ENCODE peak calls at places on chromosome X, in four cellular contexts. Z is fibroblast of lung, U is astrocyte, N is IMR-90. P is an unnamed sample.
A peak's percentile ranks its signal among the peaks of the same experiment; 100 is the strongest.

GRCh38 chrX:72713130-72713529 is 976 bp downstream of the PHKA1 start:
- DNase-seq in U (no peak), Z (peak; percentile 15), N (no peak), P (no peak)

GRCh38 chrX:39782276-39782675 is 315.5 kb downstream of the BCOR start:
- DNase-seq in N (no peak), Z (no peak), U (no peak), P (no peak)

GRCh38 chrX:137926090-137926489 is 360.2 kb downstream of the ZIC3 start:
- DNase-seq in N (no peak), U (no peak), Z (no peak), P (no peak)

GRCh38 chrX:10230222-10230621 is 73.4 kb downstream of the CLCN4 start:
- DNase-seq in U (no peak), Z (no peak), N (no peak), P (no peak)

GRCh38 chrX:311156-312129 is 7.2 kb downstream of the GTPBP6 start:
- DNase-seq in Z (no peak), N (no peak), U (no peak), P (peak; percentile 77)

GRCh38 chrX:107721318-107721717 is 54.3 kb downstream of the TSC22D3 start:
- DNase-seq in Z (no peak), U (no peak), N (no peak), P (no peak)

GRCh38 chrX:46941341-46941740 is 29.1 kb downstream of the JADE3 start:
- DNase-seq in Z (no peak), U (peak; percentile 72), N (no peak), P (no peak)

GRCh38 chrX:123920065-123920785 is 41.3 kb upstream of the STAG2 start:
- DNase-seq in N (peak; percentile 84), Z (peak; percentile 71), U (peak; percentile 91), P (peak; percentile 90)

GRCh38 chrX:148741441-148741840 is 241.0 kb downstream of the AFF2 start:
- DNase-seq in U (no peak), Z (no peak), N (no peak), P (no peak)

GRCh38 chrX:15349046-15349445 is 13.7 kb upstream of the PIGA start:
- DNase-seq in U (peak; percentile 32), N (peak; percentile 73), Z (peak; percentile 78), P (no peak)

GRCh38 chrX:31123335-31123734 is 51.5 kb upstream of the FTHL17 start:
- DNase-seq in Z (no peak), N (no peak), U (no peak), P (no peak)

GRCh38 chrX:129690435-129690834 is 35.7 kb upstream of the APLN start:
- DNase-seq in U (peak; percentile 18), Z (peak; percentile 75), N (peak; percentile 12), P (no peak)

DNA sequence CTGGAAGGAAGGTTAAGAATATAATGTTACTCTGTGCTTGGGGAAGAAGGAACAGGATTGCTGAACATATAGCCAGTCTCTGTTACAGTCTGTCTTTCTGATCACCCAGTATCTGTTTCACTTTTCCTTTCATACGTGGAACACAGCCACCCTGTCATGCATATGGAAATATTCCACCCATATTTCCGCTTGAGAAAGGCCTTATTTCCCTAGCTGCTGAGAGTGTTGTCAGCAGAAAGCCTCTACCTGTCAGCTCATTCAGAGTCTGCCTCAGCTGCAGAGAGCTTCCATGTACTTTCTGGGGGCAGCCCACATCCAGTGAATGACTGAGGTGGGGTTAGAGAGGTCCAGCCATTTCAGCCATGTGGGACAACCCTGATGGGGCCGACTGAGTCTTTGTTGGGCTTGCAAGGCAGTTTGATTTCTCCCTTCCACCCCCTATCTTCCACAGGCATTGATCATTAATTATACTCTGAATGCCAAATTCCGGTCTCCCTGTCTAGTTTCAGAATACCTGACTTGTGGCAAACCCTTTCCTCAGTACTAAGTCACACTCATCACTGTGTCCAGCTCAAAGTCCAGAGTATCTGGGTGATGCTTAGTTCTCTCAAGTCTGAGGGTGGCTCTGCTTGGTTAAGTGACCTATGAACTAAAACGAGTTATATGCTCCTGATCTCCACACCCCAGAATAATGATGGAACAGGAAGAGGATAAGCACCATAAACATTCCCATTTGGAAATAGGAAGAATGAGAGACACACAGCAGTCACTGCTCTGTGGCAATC is 6.6 kb downstream of the SMIM9 start:
- DNase-seq in Z (no peak), U (no peak), N (no peak), P (no peak)
- H3K4me2 ChIP-seq in Z (no peak overlapping the region), U (no peak overlapping the region), N (no peak overlapping the region), P (no peak overlapping the region)

DNA sequence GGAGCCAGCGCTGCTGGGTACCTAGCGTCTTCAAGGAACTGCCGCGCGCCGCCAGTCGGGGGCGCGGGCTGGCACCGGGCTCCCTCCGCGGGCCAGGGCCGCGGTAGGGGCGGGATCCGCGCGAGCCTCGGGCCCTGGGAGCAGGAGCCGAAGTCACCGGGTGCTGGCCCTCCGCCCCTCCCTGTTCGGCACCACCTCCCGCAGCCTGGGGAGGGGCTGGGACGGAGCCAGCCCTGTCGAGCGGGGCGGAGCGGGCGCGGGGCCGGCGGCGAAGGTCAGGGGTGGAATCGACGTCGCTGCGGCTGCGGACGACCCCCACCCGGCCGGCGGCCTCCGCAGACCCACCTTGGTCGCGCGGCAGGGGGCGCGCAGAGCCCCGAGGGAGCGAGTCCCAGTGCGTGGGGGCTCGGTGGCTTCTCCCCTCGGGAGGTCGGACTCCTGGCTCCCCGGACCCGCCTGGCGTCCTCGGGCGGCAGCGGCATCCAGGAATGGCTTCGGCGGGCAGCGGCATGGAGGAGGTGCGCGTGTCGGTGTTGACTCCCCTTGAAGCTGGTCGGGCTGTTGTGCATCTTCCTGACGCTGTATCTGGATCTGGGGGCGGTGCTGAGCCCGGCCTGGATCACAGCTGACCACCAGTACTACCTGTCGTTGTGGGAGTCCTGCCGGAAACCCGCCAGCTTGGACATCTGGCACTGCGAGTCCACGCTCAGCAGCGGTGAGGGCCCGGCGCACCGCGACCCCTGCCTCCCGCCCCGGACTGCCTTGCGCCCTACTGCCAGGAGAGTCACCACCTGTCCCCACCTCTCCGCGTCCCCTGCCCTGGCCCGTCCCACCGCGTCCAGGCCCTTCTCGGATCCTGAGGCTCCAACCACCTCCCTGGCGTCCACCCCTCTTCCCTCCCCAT is 50.5 kb upstream of the FAM47C start:
- DNase-seq in N (no peak), Z (no peak), U (no peak), P (peak; percentile 87)
- TF ChIP-seq CTCF in N (no peak), Z (no peak), U (no peak), P (no peak)

DNA sequence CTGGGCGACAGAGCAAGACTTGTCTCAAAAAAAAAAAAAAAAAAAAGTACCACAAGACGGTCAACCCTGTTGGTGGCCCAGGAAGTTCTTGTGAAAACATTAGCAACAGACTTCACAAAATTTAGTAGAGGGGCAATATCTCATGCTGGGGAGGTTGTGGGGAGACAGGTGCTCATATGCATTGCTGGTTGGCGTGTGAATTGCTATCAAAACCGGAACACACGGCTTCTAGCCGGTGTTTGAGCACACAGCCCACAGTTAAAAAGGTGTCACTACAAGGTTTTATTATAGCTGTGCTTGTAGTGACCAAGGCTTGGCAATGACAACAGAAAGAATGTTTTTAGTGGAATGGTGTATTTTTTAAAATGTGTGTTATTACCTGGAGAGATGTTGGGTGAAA is 41.8 kb downstream of the SMS start:
- DNase-seq in Z (no peak), N (no peak), U (no peak), P (no peak)
- H2AFZ ChIP-seq in Z (no peak overlapping the region), N (no peak overlapping the region), U (no peak overlapping the region), P (no peak overlapping the region)

DNA sequence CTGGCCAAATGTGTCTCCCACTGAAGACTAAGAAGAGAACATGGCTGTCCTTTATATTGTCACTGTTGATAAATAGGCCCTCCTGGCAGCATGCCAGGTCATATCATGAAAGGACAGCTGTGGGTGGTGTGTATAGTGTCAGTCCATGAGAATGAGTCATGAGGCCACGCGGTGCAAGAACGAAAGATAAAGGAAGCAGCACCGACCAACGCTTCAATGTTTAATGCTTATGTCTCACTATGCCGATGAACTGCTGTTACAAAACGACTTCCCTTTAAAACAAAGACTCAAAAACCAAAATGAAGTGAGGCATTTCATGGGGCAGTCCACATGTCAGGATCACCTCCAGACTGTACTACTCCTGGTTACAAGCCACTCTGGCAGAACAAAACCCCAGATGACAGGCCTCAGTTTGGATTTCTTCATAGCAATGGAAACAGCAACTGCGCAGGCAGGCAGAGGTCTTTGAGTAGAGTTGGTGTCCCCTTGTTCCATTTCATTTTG is 5.2 kb upstream of the TCEANC start:
- DNase-seq in N (peak; percentile 89), Z (peak; percentile 91), U (peak; percentile 74), P (no peak)
- H3K4me2 ChIP-seq in N (peak overlapping the region; percentile 64), Z (peak overlapping the region; percentile 1), U (peak overlapping the region; percentile 59), P (no peak overlapping the region)

DNA sequence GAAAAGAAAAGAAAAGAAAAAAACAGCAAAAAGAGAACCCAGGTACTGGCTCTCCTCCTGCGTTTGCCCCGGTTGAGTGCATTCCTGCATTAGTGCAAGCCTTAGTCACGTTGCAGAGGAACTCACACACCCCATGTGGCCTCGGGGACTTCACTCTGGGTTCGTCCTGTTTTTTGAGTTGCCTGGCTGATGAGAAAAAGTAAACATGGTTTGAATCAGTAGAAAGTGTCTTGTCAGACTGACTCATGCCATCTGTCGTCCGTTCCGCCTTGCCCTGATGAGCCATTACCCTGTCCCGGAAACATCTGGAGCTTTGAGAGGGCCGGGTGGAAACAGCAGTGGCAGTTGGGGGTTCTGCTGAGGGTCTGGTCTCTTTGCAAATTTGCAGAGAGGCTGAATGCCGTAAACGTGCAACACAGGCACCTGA is 16.3 kb downstream of the CD99 start:
- DNase-seq in U (peak; percentile 70), Z (peak; percentile 86), N (peak; percentile 95), P (peak; percentile 95)
- TF ChIP-seq CTCF in U (no peak), Z (no peak), N (no peak), P (no peak)

GRCh38 chrX:57918750-57919436 is 8.6 kb upstream of the ZXDA start:
- DNase-seq in U (no peak), Z (peak; percentile 35), N (peak; percentile 17), P (no peak)
- H2AFZ ChIP-seq in U (no peak overlapping the region), Z (no peak overlapping the region), N (no peak overlapping the region), P (no peak overlapping the region)

P was measured in osteoblast.